ENCODE peak calls at places on chromosomes 12 and 14, in seven cellular contexts. I, W, K, G, O, F and R are unnamed samples.

GRCh38 chr12:87142346-87142745 is 886.2 kb upstream of the MGAT4C start:
- DNase-seq in W (no peak), G (no peak), I (no peak), O (no peak), K (no peak), F (no peak), R (peak; percentile 45)

GRCh38 chr12:15701212-15701611 is 88.0 kb downstream of the EPS8 start:
- DNase-seq in W (no peak), G (no peak), O (no peak), I (no peak), K (no peak), F (no peak), R (peak; percentile 76)

GRCh38 chr14:101004176-101004575 is 100.7 kb upstream of the RTL1 start:
- DNase-seq in K (no peak), F (no peak), G (no peak), I (no peak), O (no peak), W (no peak), R (no peak)

GRCh38 chr12:46522141-46522540 is 149.6 kb upstream of the SLC38A2 start:
- DNase-seq in F (no peak), K (no peak), I (no peak), W (no peak), O (no peak), G (no peak), R (no peak)

GRCh38 chr14:71668186-71668912 is 263.9 kb upstream of the RGS6 start:
- DNase-seq in F (no peak), K (no peak), I (no peak), G (no peak), W (no peak), O (no peak), R (no peak)

GRCh38 chr12:96211989-96212388 is 17.8 kb downstream of the ELK3 start:
- DNase-seq in I (no peak), F (no peak), O (no peak), G (no peak), K (no peak), W (no peak), R (no peak)

GRCh38 chr12:19895609-19896008 is 456.3 kb downstream of the AEBP2 start:
- DNase-seq in F (no peak), I (no peak), G (no peak), W (no peak), K (no peak), O (no peak), R (peak; percentile 39)

GRCh38 chr14:36288496-36288895 is 31.9 kb downstream of the MBIP start:
- DNase-seq in I (no peak), G (no peak), F (no peak), K (no peak), W (no peak), O (no peak), R (no peak)

GRCh38 chr14:105364100-105364708 is 34.1 kb upstream of the TEX22 start:
- DNase-seq in O (no peak), K (peak; percentile 47), F (no peak), G (no peak), I (no peak), W (no peak), R (no peak)

GRCh38 chr14:49907186-49907585 is 14.3 kb downstream of the ARF6 start:
- DNase-seq in I (no peak), F (no peak), O (no peak), W (no peak), G (no peak), K (no peak), R (no peak)